ENCODE peak calls at places on chromosomes 1 and 21, in eight cellular contexts. One of them, this sample, is unnamed.
A peak's percentile ranks its signal among the peaks of the same experiment; 100 is the strongest.

GRCh38 chr1:181568736-181569135 is 85.4 kb downstream of the CACNA1E start:
- DNase-seq in NCI-H1417: no peak
- DNase-seq in C1 segment of cervical spinal cord: no peak
- DNase-seq in GM13977: no peak
- DNase-seq in NCI-H1105: no peak
- DNase-seq in iPS-NIHi11: no peak
- DNase-seq in amniotic stem cell: no peak
- DNase-seq in fibroblast of pulmonary artery: no peak
- DNase-seq in this sample: no peak

GRCh38 chr1:11052839-11053757 is 6.1 kb upstream of the MASP2 start:
- DNase-seq in NCI-H1417: peak; percentile 16
- DNase-seq in C1 segment of cervical spinal cord: no peak
- DNase-seq in GM13977: no peak
- DNase-seq in NCI-H1105: peak; percentile 87
- DNase-seq in iPS-NIHi11: no peak
- DNase-seq in amniotic stem cell: no peak
- DNase-seq in fibroblast of pulmonary artery: no peak
- DNase-seq in this sample: no peak

GRCh38 chr1:84427520-84428188 is 29.4 kb downstream of the DNASE2B start:
- DNase-seq in NCI-H1417: no peak
- DNase-seq in C1 segment of cervical spinal cord: no peak
- DNase-seq in GM13977: no peak
- DNase-seq in NCI-H1105: no peak
- DNase-seq in iPS-NIHi11: no peak
- DNase-seq in amniotic stem cell: no peak
- DNase-seq in fibroblast of pulmonary artery: no peak
- DNase-seq in this sample: no peak

GRCh38 chr1:6923955-6924890 is 139.0 kb downstream of the CAMTA1 start:
- DNase-seq in NCI-H1417: no peak
- DNase-seq in C1 segment of cervical spinal cord: no peak
- DNase-seq in GM13977: no peak
- DNase-seq in NCI-H1105: no peak
- DNase-seq in iPS-NIHi11: no peak
- DNase-seq in amniotic stem cell: no peak
- DNase-seq in fibroblast of pulmonary artery: no peak
- DNase-seq in this sample: no peak

GRCh38 chr21:32392299-32392879 is 423 bp downstream of the URB1 start:
- DNase-seq in NCI-H1417: no peak
- DNase-seq in C1 segment of cervical spinal cord: no peak
- DNase-seq in GM13977: no peak
- DNase-seq in NCI-H1105: no peak
- DNase-seq in iPS-NIHi11: no peak
- DNase-seq in amniotic stem cell: no peak
- DNase-seq in fibroblast of pulmonary artery: no peak
- DNase-seq in this sample: no peak

GRCh38 chr1:117656202-117656641 is 50.4 kb downstream of the TENT5C start:
- DNase-seq in NCI-H1417: no peak
- DNase-seq in C1 segment of cervical spinal cord: no peak
- DNase-seq in GM13977: peak; percentile 59
- DNase-seq in NCI-H1105: no peak
- DNase-seq in iPS-NIHi11: no peak
- DNase-seq in amniotic stem cell: no peak
- DNase-seq in fibroblast of pulmonary artery: no peak
- DNase-seq in this sample: no peak

GRCh38 chr1:86137458-86137857 is 19.1 kb downstream of the COL24A1 start:
- DNase-seq in NCI-H1417: no peak
- DNase-seq in C1 segment of cervical spinal cord: no peak
- DNase-seq in GM13977: no peak
- DNase-seq in NCI-H1105: no peak
- DNase-seq in iPS-NIHi11: no peak
- DNase-seq in amniotic stem cell: no peak
- DNase-seq in fibroblast of pulmonary artery: peak; percentile 82
- DNase-seq in this sample: no peak

GRCh38 chr1:197140123-197140522 is 6.3 kb downstream of the ASPM start:
- DNase-seq in NCI-H1417: no peak
- DNase-seq in C1 segment of cervical spinal cord: no peak
- DNase-seq in GM13977: no peak
- DNase-seq in NCI-H1105: no peak
- DNase-seq in iPS-NIHi11: no peak
- DNase-seq in amniotic stem cell: no peak
- DNase-seq in fibroblast of pulmonary artery: peak; percentile 76
- DNase-seq in this sample: no peak

GRCh38 chr1:158035976-158036583 is 42.6 kb downstream of the KIRREL1 start:
- DNase-seq in NCI-H1417: peak; percentile 39
- DNase-seq in C1 segment of cervical spinal cord: no peak
- DNase-seq in GM13977: no peak
- DNase-seq in NCI-H1105: no peak
- DNase-seq in iPS-NIHi11: no peak
- DNase-seq in amniotic stem cell: no peak
- DNase-seq in fibroblast of pulmonary artery: peak; percentile 81
- DNase-seq in this sample: no peak

GRCh38 chr1:82517586-82517985 is 716.9 kb downstream of the ADGRL2 start:
- DNase-seq in NCI-H1417: no peak
- DNase-seq in C1 segment of cervical spinal cord: no peak
- DNase-seq in GM13977: no peak
- DNase-seq in NCI-H1105: no peak
- DNase-seq in iPS-NIHi11: peak; percentile 27
- DNase-seq in amniotic stem cell: no peak
- DNase-seq in fibroblast of pulmonary artery: peak; percentile 20
- DNase-seq in this sample: no peak

GRCh38 chr1:56803561-56804156 is 15.5 kb downstream of the FYB2 start:
- DNase-seq in NCI-H1417: peak; percentile 15
- DNase-seq in C1 segment of cervical spinal cord: no peak
- DNase-seq in GM13977: no peak
- DNase-seq in NCI-H1105: no peak
- DNase-seq in iPS-NIHi11: peak; percentile 58
- DNase-seq in amniotic stem cell: no peak
- DNase-seq in fibroblast of pulmonary artery: peak; percentile 24
- DNase-seq in this sample: no peak

GRCh38 chr1:51750729-51751128 is 127.8 kb downstream of the NRDC start:
- DNase-seq in NCI-H1417: no peak
- DNase-seq in C1 segment of cervical spinal cord: no peak
- DNase-seq in GM13977: no peak
- DNase-seq in NCI-H1105: no peak
- DNase-seq in iPS-NIHi11: no peak
- DNase-seq in amniotic stem cell: no peak
- DNase-seq in fibroblast of pulmonary artery: peak; percentile 68
- DNase-seq in this sample: no peak

GRCh38 chr1:227297073-227297793 is 21.1 kb downstream of the CDC42BPA start:
- DNase-seq in NCI-H1417: no peak
- DNase-seq in C1 segment of cervical spinal cord: no peak
- DNase-seq in GM13977: no peak
- DNase-seq in NCI-H1105: no peak
- DNase-seq in iPS-NIHi11: no peak
- DNase-seq in amniotic stem cell: no peak
- DNase-seq in fibroblast of pulmonary artery: no peak
- DNase-seq in this sample: no peak

GRCh38 chr1:86507935-86508582 is 38.8 kb upstream of the CLCA4 start:
- DNase-seq in NCI-H1417: peak; percentile 48
- DNase-seq in C1 segment of cervical spinal cord: no peak
- DNase-seq in GM13977: no peak
- DNase-seq in NCI-H1105: no peak
- DNase-seq in iPS-NIHi11: peak; percentile 24
- DNase-seq in amniotic stem cell: no peak
- DNase-seq in fibroblast of pulmonary artery: peak; percentile 66
- DNase-seq in this sample: no peak

This sample was measured in osteocyte.